ENCODE peak calls at places on chromosomes 11 and 22, in four cellular contexts. M is choroid plexus epithelial cell, X is pancreas, W is cardiac fibroblast. H is an unnamed sample.

GRCh38 chr22:23835773-23836144 is 3.0 kb downstream of the DERL3 start:
- DNase-seq in M (no peak), X (peak), W (no peak), H (no peak)

GRCh38 chr11:67006029-67006884 is 16.7 kb upstream of the SYT12 start:
- DNase-seq in X (no peak), M (peak), W (no peak), H (no peak)

GRCh38 chr22:38755155-38755910 is 465 bp downstream of the SUN2 start:
- DNase-seq in W (peak), X (peak), M (peak), H (peak)

GRCh38 chr22:45218974-45219373 is 21.7 kb downstream of the KIAA0930 start:
- DNase-seq in X (no peak), M (no peak), W (no peak), H (no peak)

GRCh38 chr11:94504689-94505293 is 7.5 kb upstream of the C11orf97 start:
- DNase-seq in X (no peak), M (peak), W (peak), H (no peak)

GRCh38 chr11:1397146-1397861 is 7.6 kb downstream of the BRSK2 start:
- DNase-seq in X (peak), W (no peak), M (no peak), H (no peak)

GRCh38 chr11:115153135-115153534 is 351.1 kb downstream of the CADM1 start:
- DNase-seq in W (no peak), M (peak), X (no peak), H (no peak)

GRCh38 chr11:92797874-92798273 is 171.6 kb upstream of the MTNR1B start:
- DNase-seq in X (no peak), M (no peak), W (no peak), H (no peak)

GRCh38 chr22:29165336-29166060 is 40.2 kb upstream of the EMID1 start:
- DNase-seq in M (no peak), X (no peak), W (no peak), H (no peak)

GRCh38 chr11:84260862-84261261 is 974.7 kb upstream of the CCDC90B start:
- DNase-seq in X (no peak), M (no peak), W (no peak), H (no peak)

GRCh38 chr22:19703869-19704268 is 10.4 kb upstream of the SEPTIN5 start:
- DNase-seq in M (no peak), W (no peak), X (no peak), H (no peak)

GRCh38 chr11:84780689-84781293 is 846.4 kb downstream of the DLG2 start:
- DNase-seq in M (peak), X (no peak), W (peak), H (no peak)

GRCh38 chr11:62708423-62709261 is 1.2 kb downstream of the GNG3 start:
- DNase-seq in X (peak), M (no peak), W (no peak), H (peak)

GRCh38 chr22:22210375-22210774 is 34.2 kb upstream of the VPREB1 start:
- DNase-seq in M (peak), X (no peak), W (peak), H (no peak)

GRCh38 chr11:61787928-61788491 is 4.4 kb downstream of the TMEM258 start:
- DNase-seq in M (peak), X (no peak), W (peak), H (no peak)

GRCh38 chr11:7442588-7443215 is 42.6 kb upstream of the OLFML1 start:
- DNase-seq in M (peak), W (peak), X (no peak), H (peak)

GRCh38 chr11:74838188-74838587 is 89.5 kb downstream of the RNF169 start:
- DNase-seq in X (no peak), M (no peak), W (peak), H (no peak)

GRCh38 chr11:70205049-70205725 is 2.1 kb downstream of the FADD start:
- DNase-seq in X (no peak), W (peak), M (peak), H (no peak)
- H3K4me3 ChIP-seq in X (no peak), W (no peak), M (peak), H (no peak)

GRCh38 chr11:22536036-22536435 is 89.6 kb downstream of the FANCF start:
- DNase-seq in X (no peak), M (no peak), W (no peak), H (no peak)

DNA sequence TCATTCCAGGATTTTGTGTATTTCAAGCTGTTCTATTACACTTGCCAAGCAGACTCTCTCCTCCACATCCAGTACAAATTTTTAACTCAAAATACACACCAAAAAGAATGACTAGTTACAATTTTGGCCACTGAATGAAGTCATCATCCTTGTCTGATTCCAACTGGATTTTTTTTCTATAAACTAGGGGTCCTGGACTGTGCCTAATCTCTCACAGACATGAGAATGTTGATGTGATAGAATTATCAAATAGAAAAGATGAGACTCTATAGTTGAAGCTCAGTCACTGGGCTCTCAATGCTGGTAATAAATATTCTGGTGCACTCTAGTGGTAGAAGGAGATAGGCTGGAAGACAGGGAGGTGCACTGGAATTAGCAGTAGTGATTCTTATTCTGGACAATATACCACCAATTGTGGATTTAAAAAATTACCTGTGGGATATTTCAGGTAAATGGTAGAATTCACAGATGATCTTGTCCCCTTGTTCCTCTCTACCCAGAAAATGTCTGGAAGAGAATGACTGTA is 85.7 kb downstream of the FANCF start:
- DNase-seq in X (no peak), W (peak), M (peak), H (no peak)
- TF ChIP-seq CTCF in X (peak), W (peak), M (peak), H (no peak)

GRCh38 chr11:65389294-65389980 is 3.0 kb downstream of the FRMD8 start:
- DNase-seq in X (peak), W (no peak), M (no peak), H (no peak)
- H3K4me3 ChIP-seq in X (no peak), W (peak), M (no peak), H (no peak)

DNA sequence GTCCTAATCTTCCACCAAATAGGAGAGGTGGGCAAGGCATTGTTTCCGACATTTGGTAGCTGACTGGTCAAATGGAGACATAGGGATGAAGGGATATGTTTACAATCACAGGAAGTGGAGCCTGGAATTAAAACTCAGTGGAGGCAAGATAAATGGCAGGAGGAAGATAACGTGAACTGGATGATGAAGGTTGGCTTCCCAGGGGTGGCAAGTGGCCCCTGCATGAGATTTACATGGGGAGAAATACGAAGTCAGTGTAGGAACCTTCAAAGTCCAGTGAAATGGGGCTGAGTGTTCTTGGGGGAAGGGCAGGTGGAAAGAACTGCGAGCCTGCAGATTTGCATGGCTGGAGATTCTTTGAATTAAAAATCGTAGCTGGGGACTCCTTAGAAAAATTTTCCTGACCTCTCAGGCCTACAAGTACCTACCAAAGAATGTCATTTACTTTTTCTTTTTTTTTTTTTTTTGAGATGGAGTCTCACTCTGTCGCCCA is 724 bp upstream of the FOXRED2 start:
- DNase-seq in W (no peak), X (no peak), M (no peak), H (no peak)
- TF ChIP-seq CTCF in W (no peak), X (no peak), M (no peak), H (no peak)

GRCh38 chr22:48418831-48419230 is 1408.8 kb downstream of the BRD1 start:
- DNase-seq in W (no peak), X (no peak), M (no peak), H (no peak)
- H3K4me3 ChIP-seq in W (no peak), X (no peak), M (no peak), H (no peak)

DNA sequence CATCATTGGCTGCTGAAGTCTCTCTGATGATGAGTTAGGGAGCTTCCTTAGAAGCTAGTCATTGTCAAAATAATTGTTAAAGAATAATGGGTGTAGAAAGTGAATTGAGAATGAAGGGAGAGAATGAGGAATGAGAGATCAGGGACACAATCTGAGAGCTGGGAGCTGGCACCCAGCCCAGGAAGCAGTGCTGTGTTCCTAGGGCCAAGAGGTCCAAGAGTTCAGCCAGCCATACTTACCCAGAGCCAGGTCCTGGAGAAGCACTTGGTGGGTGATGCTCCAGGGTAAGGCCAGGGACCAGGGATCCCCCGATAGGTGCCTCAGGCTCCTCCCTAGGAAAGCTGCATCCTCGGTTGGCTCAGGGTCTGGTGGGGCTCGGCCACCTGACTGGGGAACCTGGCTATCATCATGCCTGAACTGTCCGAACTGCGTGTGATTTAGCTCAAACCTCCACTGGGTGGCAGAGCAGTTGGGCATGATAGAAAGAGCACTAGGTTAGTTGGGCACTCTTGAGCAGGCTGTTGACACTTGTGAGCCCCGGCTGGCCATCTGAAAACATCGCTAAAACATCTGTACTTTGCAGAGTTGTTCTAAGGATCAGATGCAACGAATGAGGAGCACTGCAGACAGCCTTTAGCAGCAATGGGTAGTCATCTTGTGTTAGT is 123.9 kb upstream of the NCAM1 start:
- DNase-seq in W (peak), M (peak), X (no peak), H (no peak)
- TF ChIP-seq CTCF in W (no peak), M (no peak), X (no peak), H (no peak)

GRCh38 chr11:124919836-124920755 is 1.0 kb downstream of the HEPN1 start:
- DNase-seq in M (no peak), W (no peak), X (no peak), H (no peak)
- H3K4me3 ChIP-seq in M (no peak), W (no peak), X (no peak), H (no peak)

GRCh38 chr11:133896028-133896427 is 50.7 kb upstream of the SPATA19 start:
- DNase-seq in X (no peak), M (no peak), W (no peak), H (no peak)
- TF ChIP-seq CTCF in X (no peak), M (no peak), W (no peak), H (no peak)

DNA sequence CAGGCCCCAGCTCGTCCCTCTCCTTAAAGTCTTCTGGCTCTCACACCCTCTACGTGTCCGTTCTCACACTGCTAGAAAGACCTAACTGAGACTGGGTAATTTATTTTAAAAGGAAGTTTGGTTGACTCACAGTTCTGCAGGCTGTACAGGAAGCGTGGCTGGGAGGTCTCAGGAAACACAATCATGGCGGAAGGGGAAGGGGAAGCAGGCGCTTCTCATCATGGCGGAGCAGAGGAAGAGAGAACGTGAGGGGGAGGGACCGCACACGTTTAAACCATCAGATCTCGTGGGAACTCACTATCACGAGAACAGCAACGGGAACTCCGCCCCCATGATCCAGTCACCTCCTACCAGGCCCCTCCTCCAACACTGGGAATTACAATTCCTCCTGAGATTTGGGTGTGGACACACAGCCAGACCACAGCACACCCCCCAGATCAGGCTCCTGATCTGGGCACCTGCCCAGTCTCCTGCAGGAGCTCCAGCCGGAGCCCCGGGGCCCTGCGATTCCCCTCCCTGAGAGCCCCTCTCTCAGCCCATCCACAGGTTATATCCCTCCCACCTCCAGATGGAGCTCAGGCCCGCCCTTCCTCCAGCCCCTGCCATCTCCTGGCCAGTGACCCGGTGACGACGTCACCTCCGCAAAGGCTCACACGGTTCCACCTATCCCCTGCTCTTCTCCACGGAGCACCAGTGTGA is 170.2 kb downstream of the BRD1 start:
- DNase-seq in M (no peak), W (no peak), X (no peak), H (peak)
- H3K4me3 ChIP-seq in M (no peak), W (no peak), X (no peak), H (peak)